ENCODE peak calls at places on chromosomes 5 and 9, in seven cellular contexts. W is epithelial cell of esophagus, M is ovary, J is GM23338, I is brain microvascular endothelial cell, A is adrenal gland, P is neural progenitor cell. K is an unnamed sample.

GRCh38 chr9:13278368-13279246 is 885 bp downstream of the MPDZ start:
- DNase-seq in W (peak), A (peak), J (peak), P (peak), I (peak), M (peak), K (no peak)

GRCh38 chr5:135342227-135342859 is 56.7 kb downstream of the MACROH2A1 start:
- DNase-seq in M (no peak), P (no peak), I (no peak), W (no peak), J (no peak), A (no peak), K (no peak)

GRCh38 chr9:16626577-16627130 is 243.8 kb downstream of the BNC2 start:
- DNase-seq in M (no peak), W (peak), P (peak), A (peak), J (peak), I (peak), K (no peak)

GRCh38 chr9:78115073-78115472 is 83.5 kb upstream of the GNAQ start:
- DNase-seq in M (no peak), P (peak), J (peak), A (no peak), I (no peak), W (peak), K (no peak)

GRCh38 chr5:133242221-133242835 is 190.5 kb downstream of the HSPA4 start:
- DNase-seq in J (no peak), P (no peak), W (no peak), M (no peak), I (no peak), A (no peak), K (peak)

GRCh38 chr5:60843693-60844428 is at the start of gene ELOVL7:
- DNase-seq in M (no peak), A (peak), J (peak), W (peak), P (peak), I (no peak), K (no peak)

GRCh38 chr9:121820286-121821005 is 169.0 kb downstream of the DAB2IP start:
- DNase-seq in J (no peak), W (no peak), I (no peak), P (no peak), A (no peak), M (no peak), K (no peak)

GRCh38 chr5:73460133-73460532 is 11.6 kb upstream of the FOXD1 start:
- DNase-seq in W (no peak), M (no peak), I (no peak), P (no peak), A (no peak), J (no peak), K (no peak)

GRCh38 chr5:154465169-154465568 is 12.9 kb downstream of the HAND1 start:
- DNase-seq in W (peak), I (peak), A (peak), J (no peak), P (no peak), M (no peak), K (no peak)

GRCh38 chr5:143001764-143002351 is 231.7 kb downstream of the ARHGAP26 start:
- DNase-seq in I (peak), P (no peak), W (peak), A (no peak), M (no peak), J (peak), K (no peak)

GRCh38 chr5:163260961-163261360 is 176.4 kb upstream of the CCNG1 start:
- DNase-seq in M (no peak), A (no peak), W (no peak), I (no peak), P (no peak), J (no peak), K (no peak)

GRCh38 chr5:112329429-112330090 is 89.5 kb downstream of the EPB41L4A start:
- DNase-seq in P (peak), J (peak), A (no peak), I (no peak), W (peak), M (no peak), K (peak)

GRCh38 chr5:59356813-59357381 is 536.6 kb downstream of the PDE4D start:
- DNase-seq in P (peak), M (no peak), A (no peak), I (no peak), W (no peak), J (peak), K (no peak)

GRCh38 chr5:60382761-60383160 is 317.2 kb downstream of the DEPDC1B start:
- DNase-seq in W (peak), M (no peak), A (no peak), I (peak), J (peak), P (no peak), K (peak)

GRCh38 chr5:95439801-95440493 is 48.8 kb downstream of the FAM81B start:
- DNase-seq in J (peak), M (no peak), I (no peak), W (no peak), P (no peak), A (no peak), K (no peak)

GRCh38 chr5:143166661-143167420 is 236.6 kb downstream of the NR3C1 start:
- DNase-seq in A (no peak), W (no peak), J (no peak), M (no peak), I (no peak), P (no peak), K (no peak)

GRCh38 chr9:111407813-111408212 is 76.4 kb downstream of the ECPAS start:
- DNase-seq in A (no peak), J (peak), P (no peak), W (no peak), M (no peak), I (no peak), K (no peak)

GRCh38 chr5:179112469-179113142 is 52.4 kb downstream of the ZNF354C start:
- DNase-seq in J (no peak), M (no peak), A (no peak), W (no peak), I (no peak), P (no peak), K (no peak)

GRCh38 chr5:168651654-168652053 is 72.5 kb upstream of the PANK3 start:
- DNase-seq in A (peak), M (no peak), P (no peak), J (no peak), I (peak), W (peak), K (no peak)

GRCh38 chr5:125413861-125414260 is 667.4 kb upstream of the ZNF608 start:
- DNase-seq in A (no peak), P (peak), I (no peak), W (no peak), J (no peak), M (no peak), K (no peak)

GRCh38 chr5:90996089-90996488 is 387.0 kb downstream of the ARRDC3 start:
- DNase-seq in P (no peak), J (no peak), M (no peak), I (no peak), A (no peak), W (no peak), K (no peak)

GRCh38 chr5:176618783-176619182 is 8.8 kb upstream of the GPRIN1 start:
- DNase-seq in A (no peak), W (no peak), J (no peak), I (no peak), P (no peak), M (no peak), K (no peak)

DNA sequence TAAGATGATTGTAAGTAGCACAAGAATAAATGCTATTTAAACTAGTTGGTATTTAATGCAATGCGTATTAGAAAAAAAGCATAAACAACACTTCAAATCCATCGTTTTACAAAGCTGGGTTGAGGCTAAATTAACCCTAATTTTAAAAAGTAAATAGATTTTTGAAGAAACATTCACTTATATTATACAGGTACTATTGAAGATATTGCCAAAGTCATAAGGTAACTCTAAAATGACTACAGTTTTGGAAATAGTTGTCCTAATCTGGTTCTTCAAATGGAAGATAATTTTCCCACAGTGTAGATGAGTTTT is 20.1 kb downstream of the SLC38A9 start:
- DNase-seq in I (no peak), W (no peak), M (no peak), P (no peak), J (no peak), A (no peak), K (no peak)
- TF ChIP-seq CTCF in I (no peak), W (no peak), M (no peak), P (no peak), J (no peak), A (no peak), K (no peak)

GRCh38 chr9:135076876-135077430 is 10.5 kb upstream of the OLFM1 start:
- DNase-seq in J (no peak), P (no peak), A (peak), W (no peak), I (no peak), M (no peak), K (no peak)
- H3K4me3 ChIP-seq in J (no peak), P (no peak), A (no peak), W (no peak), I (no peak), M (no peak), K (no peak)

GRCh38 chr5:150778103-150778516 is 447 bp upstream of the SMIM3 start:
- DNase-seq in I (peak), A (peak), W (no peak), M (peak), P (no peak), J (peak), K (no peak)

GRCh38 chr5:150777685-150778084 is 872 bp upstream of the SMIM3 start:
- DNase-seq in M (no peak), J (no peak), W (no peak), I (no peak), A (no peak), P (no peak), K (no peak)

GRCh38 chr5:150780180-150780692 is 1.7 kb downstream of the SMIM3 start:
- DNase-seq in M (peak), A (peak), J (no peak), I (peak), W (no peak), P (no peak), K (peak)

GRCh38 chr5:150779397-150780179 is 1.0 kb downstream of the SMIM3 start:
- DNase-seq in I (no peak), M (no peak), A (no peak), W (peak), P (no peak), J (no peak), K (no peak)

DNA sequence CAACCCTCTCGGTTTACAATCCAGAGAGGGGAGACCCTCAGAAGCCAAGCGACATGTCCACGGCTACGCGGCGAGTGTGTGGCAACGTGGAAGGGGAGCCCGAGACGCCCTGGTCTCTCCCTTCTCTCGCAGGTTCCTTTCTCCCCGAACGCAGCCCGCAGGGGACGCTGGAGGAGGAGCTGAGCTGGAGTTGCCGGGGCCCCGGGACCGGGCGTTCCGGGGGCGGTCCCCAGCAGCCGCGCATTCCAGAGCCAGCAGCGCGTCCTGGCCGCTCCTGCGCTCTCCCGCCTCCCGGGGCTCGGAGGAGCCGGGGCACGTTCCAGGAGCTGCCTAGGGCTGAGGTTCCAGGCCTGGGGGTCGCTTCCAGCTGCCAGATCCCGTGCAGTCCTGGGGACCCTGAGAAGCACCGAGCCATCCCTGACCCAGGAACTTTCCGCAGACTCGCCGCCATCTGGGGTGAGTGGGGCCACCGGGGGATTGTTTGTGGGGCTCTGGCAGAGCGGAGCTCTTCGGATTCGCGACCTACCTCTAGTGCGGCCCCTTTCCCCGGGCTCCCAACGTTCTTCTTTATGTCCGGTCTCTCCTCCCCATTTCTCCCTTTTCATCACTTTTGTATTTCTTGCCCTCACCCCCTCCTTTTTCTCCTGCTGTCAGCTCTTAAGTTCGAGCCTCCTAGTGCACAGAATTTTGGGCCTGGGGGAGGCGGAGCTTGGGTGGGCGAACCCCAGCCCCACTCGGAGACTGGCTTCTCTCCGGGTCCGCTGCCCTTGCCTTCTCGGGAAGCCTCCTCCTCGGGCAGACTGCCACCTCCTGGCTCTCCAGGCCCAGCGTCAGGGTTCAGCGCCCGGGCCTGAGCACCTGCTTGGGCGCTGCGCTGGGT is at the start of gene SMIM3:
- DNase-seq in M (peak), I (peak), J (peak), A (peak), W (peak), P (peak), K (no peak)
- TF ChIP-seq CTCF in M (peak), I (peak), J (peak), A (no peak), W (peak), P (peak), K (peak)

GRCh38 chr5:111299067-111299481 is 74.9 kb downstream of the CAMK4 start:
- DNase-seq in I (no peak), A (no peak), P (no peak), J (peak), M (no peak), W (peak), K (no peak)

GRCh38 chr5:111301264-111301663 is 77.1 kb downstream of the CAMK4 start:
- DNase-seq in A (no peak), W (no peak), P (no peak), I (no peak), J (no peak), M (no peak), K (no peak)

GRCh38 chr5:111295649-111296048 is 71.5 kb downstream of the CAMK4 start:
- DNase-seq in P (no peak), W (no peak), A (no peak), I (no peak), J (no peak), M (no peak), K (no peak)

GRCh38 chr5:111296570-111296969 is 72.4 kb downstream of the CAMK4 start:
- DNase-seq in M (no peak), I (no peak), P (no peak), W (no peak), A (no peak), J (no peak), K (no peak)

GRCh38 chr5:111299831-111300432 is 75.7 kb downstream of the CAMK4 start:
- DNase-seq in P (no peak), M (no peak), A (no peak), I (no peak), J (no peak), W (no peak), K (no peak)
- H3K4me3 ChIP-seq in P (no peak), M (no peak), A (no peak), I (no peak), J (no peak), W (no peak), K (no peak)

GRCh38 chr9:5712651-5713360 is 83.9 kb downstream of the RIC1 start:
- DNase-seq in M (no peak), I (no peak), W (no peak), P (no peak), J (no peak), A (no peak), K (no peak)

GRCh38 chr9:5718296-5719032 is 89.6 kb downstream of the RIC1 start:
- DNase-seq in M (no peak), J (no peak), I (no peak), P (no peak), A (no peak), W (no peak), K (no peak)

GRCh38 chr9:5719546-5719945 is 90.6 kb downstream of the RIC1 start:
- DNase-seq in M (no peak), W (no peak), P (no peak), A (no peak), J (no peak), I (no peak), K (no peak)

GRCh38 chr9:5715548-5716127 is 86.7 kb downstream of the RIC1 start:
- DNase-seq in I (no peak), M (no peak), W (no peak), A (no peak), P (no peak), J (no peak), K (no peak)

DNA sequence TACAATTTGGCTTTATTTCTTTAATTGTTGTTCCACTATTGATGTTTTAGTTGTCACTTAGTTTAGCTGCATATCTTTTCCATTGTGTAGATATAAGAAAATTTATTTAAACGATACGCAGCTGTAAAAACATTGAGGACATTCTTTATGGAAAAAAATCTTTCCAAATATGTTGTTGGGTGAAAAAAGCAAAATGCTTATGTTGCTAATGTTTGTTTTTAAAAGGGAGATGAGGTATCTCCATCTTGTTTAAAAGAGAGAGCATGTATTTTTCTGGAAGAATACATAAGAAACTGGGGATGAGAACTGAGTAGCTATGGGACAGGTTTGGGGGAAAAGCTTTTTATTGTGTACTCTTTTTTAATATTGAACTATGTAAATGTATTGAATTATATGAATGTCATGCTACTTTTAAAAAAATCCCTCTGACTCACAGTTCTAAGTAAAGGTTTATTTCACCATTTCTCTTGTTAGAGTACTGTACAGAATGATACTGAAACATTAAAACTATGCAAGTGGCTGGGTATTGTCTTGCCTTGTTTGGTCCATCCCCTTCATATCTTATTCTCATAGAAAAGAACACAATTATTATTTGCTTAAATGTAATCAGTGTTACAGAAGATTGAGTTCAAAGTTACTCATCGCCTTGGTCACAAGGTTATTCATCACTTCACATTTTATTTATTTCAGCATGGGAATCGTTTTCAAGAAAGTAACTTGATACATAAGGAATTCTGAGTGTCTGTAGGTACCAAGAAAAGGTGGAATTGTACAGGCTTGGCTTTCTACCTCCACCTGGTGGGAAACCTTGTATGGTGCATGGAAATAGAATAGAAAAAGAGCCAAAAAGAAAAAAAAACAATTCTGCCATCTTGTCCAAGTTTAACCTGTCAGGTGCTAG is 85.8 kb downstream of the RIC1 start:
- DNase-seq in A (no peak), J (peak), W (peak), M (no peak), I (peak), P (peak), K (no peak)
- TF ChIP-seq CTCF in A (peak), J (peak), W (peak), M (no peak), I (peak), P (peak), K (peak)

DNA sequence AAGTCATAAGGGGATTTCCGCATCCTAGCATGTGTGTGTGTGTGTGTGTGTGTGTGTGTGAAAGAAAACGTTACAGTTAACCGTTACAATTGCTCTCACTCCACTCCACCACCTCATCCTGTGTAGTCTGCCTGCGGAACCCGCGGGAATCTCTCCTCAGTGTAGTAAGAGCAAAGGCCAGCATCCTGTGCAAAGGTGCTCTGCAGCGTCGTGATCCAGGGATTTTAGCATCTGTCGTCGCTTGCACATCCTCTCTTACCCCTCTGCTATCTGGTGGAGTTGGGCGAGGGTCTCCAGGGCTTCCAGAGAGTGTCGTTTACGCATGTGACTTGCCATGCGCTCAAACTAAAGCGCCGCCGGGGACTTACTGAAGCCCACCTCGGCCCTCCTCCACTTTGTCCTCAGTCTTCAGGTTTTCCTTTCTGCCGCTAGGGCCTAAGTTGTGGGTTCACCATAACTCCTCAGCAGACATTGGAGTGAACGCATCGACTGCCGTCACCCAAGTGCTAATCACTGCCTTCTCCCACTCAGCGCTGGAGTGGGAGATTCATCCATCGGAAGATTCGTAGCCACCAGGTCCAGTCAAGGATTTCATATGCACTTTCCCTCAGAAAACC is 3.9 kb downstream of the CDKN2B start:
- DNase-seq in W (no peak), M (no peak), J (peak), P (peak), I (peak), A (no peak), K (no peak)
- H3K4me3 ChIP-seq in W (peak), M (no peak), J (peak), P (no peak), I (peak), A (no peak), K (no peak)

GRCh38 chr5:15459200-15459599 is 40.8 kb upstream of the FBXL7 start:
- DNase-seq in I (no peak), M (no peak), A (no peak), J (no peak), W (no peak), P (no peak), K (no peak)

GRCh38 chr5:15463231-15463630 is 36.7 kb upstream of the FBXL7 start:
- DNase-seq in P (peak), M (no peak), I (peak), W (peak), A (no peak), J (peak), K (no peak)
- TF ChIP-seq CTCF in P (peak), M (no peak), I (peak), W (peak), A (no peak), J (peak), K (no peak)

K was measured in GM12864.